ENCODE peak calls at places on chromosomes 16 and 17, in eight cellular contexts. M, V, E, W, Q, P, G and D are unnamed samples.

GRCh38 chr16:17633146-17633966 is 162.6 kb upstream of the XYLT1 start:
- DNase-seq in G (no peak), P (no peak), Q (no peak), W (no peak), E (no peak), V (no peak), M (no peak), D (no peak)

GRCh38 chr16:22235839-22236745 is 30.0 kb downstream of the EEF2K start:
- DNase-seq in Q (no peak), M (no peak), P (no peak), V (peak), W (no peak), G (no peak), E (no peak), D (no peak)

GRCh38 chr17:17164676-17165075 is 41.5 kb downstream of the PLD6 start:
- DNase-seq in P (no peak), G (peak), W (no peak), Q (no peak), E (no peak), V (no peak), M (no peak), D (no peak)

GRCh38 chr17:69506489-69506888 is 92.0 kb downstream of the MAP2K6 start:
- DNase-seq in G (no peak), Q (peak), M (no peak), W (no peak), V (no peak), P (no peak), E (no peak), D (no peak)

GRCh38 chr17:35295686-35296085 is 52.8 kb downstream of the SLFN5 start:
- DNase-seq in P (no peak), M (no peak), E (no peak), G (no peak), V (no peak), W (no peak), Q (peak), D (no peak)

GRCh38 chr17:8375738-8376259 is 705 bp downstream of the KRABD2 start:
- DNase-seq in M (no peak), Q (peak), E (no peak), W (no peak), G (no peak), P (no peak), V (no peak), D (peak)

GRCh38 chr17:61647044-61647443 is 56.0 kb upstream of the NACA2 start:
- DNase-seq in M (peak), W (no peak), V (no peak), G (no peak), P (no peak), E (no peak), Q (no peak), D (no peak)

GRCh38 chr17:3732171-3732570 is 8.5 kb downstream of the HASPIN start:
- DNase-seq in P (no peak), Q (no peak), V (no peak), G (no peak), W (no peak), M (peak), E (no peak), D (no peak)

GRCh38 chr17:14245002-14245401 is 8.3 kb upstream of the CDRT15 start:
- DNase-seq in E (no peak), M (no peak), G (no peak), W (no peak), P (peak), Q (no peak), V (no peak), D (no peak)

GRCh38 chr16:65005696-65006095 is 116.2 kb downstream of the CDH11 start:
- DNase-seq in E (no peak), M (no peak), Q (no peak), V (no peak), P (no peak), W (no peak), G (no peak), D (no peak)

GRCh38 chr17:67555855-67556254 is 161.9 kb upstream of the NOL11 start:
- DNase-seq in E (no peak), Q (no peak), V (no peak), G (no peak), W (no peak), P (no peak), M (no peak), D (no peak)

GRCh38 chr16:67185003-67185865 is 1.5 kb upstream of the MATCAP1 start:
- DNase-seq in V (peak), W (peak), E (peak), Q (peak), M (peak), P (peak), G (peak), D (peak)

GRCh38 chr16:17357302-17358062 is 113.3 kb downstream of the XYLT1 start:
- DNase-seq in E (no peak), G (no peak), V (no peak), W (no peak), Q (no peak), P (no peak), M (no peak), D (no peak)

GRCh38 chr16:77805403-77805802 is 17.0 kb downstream of the VAT1L start:
- DNase-seq in W (no peak), M (no peak), V (no peak), E (no peak), P (no peak), Q (no peak), G (peak), D (no peak)

GRCh38 chr16:17277981-17278381 is 192.8 kb downstream of the XYLT1 start:
- DNase-seq in V (no peak), E (no peak), P (no peak), M (no peak), G (peak), W (no peak), Q (peak), D (no peak)

GRCh38 chr17:77254961-77255741 is 114.4 kb downstream of the SEC14L1 start:
- DNase-seq in P (no peak), W (no peak), M (peak), E (no peak), Q (peak), G (peak), V (peak), D (peak)

GRCh38 chr16:69040144-69040909 is 65.1 kb upstream of the HAS3 start:
- DNase-seq in Q (peak), M (peak), G (no peak), P (no peak), E (no peak), V (no peak), W (no peak), D (peak)

GRCh38 chr16:84841787-84842300 is 22.1 kb downstream of the CRISPLD2 start:
- DNase-seq in M (no peak), E (no peak), W (no peak), G (no peak), Q (no peak), V (no peak), P (no peak), D (no peak)

GRCh38 chr16:68503334-68503733 is 35.8 kb upstream of the ZFP90 start:
- DNase-seq in G (no peak), M (no peak), V (no peak), Q (no peak), E (no peak), W (no peak), P (no peak), D (no peak)

GRCh38 chr17:82225368-82226029 is 3.3 kb upstream of the SLC16A3 start:
- DNase-seq in Q (no peak), G (peak), E (no peak), M (no peak), V (no peak), W (no peak), P (no peak), D (no peak)

GRCh38 chr16:30472328-30472942 is at the start of gene ITGAL:
- DNase-seq in W (peak), M (no peak), P (no peak), V (no peak), G (peak), Q (no peak), E (peak), D (no peak)

GRCh38 chr17:65783845-65784334 is 222.4 kb upstream of the AXIN2 start:
- DNase-seq in M (peak), E (no peak), G (no peak), W (no peak), Q (peak), P (no peak), V (peak), D (peak)

GRCh38 chr16:54287018-54287757 is 601 bp upstream of the IRX3 start:
- DNase-seq in P (no peak), Q (no peak), G (no peak), W (no peak), V (no peak), M (peak), E (no peak), D (no peak)

GRCh38 chr17:44915321-44915726 is at the start of gene GFAP:
- DNase-seq in E (no peak), P (no peak), W (no peak), M (no peak), G (no peak), V (no peak), Q (no peak), D (no peak)

GRCh38 chr17:20852541-20853370 is 190.1 kb downstream of the USP22 start:
- DNase-seq in G (peak), V (no peak), M (peak), E (no peak), Q (peak), P (no peak), W (no peak), D (no peak)

GRCh38 chr16:75471723-75472634 is 7.5 kb upstream of the TMEM170A start:
- DNase-seq in W (no peak), P (no peak), M (peak), E (peak), Q (peak), V (peak), G (peak), D (peak)

GRCh38 chr16:51155901-51156810 is 5.1 kb upstream of the SALL1 start:
- DNase-seq in G (peak), Q (no peak), M (peak), W (no peak), V (no peak), E (no peak), P (no peak), D (peak)

GRCh38 chr17:1577186-1577585 is 14.6 kb upstream of the PITPNA start:
- DNase-seq in G (peak), W (no peak), M (peak), E (no peak), V (no peak), Q (peak), P (peak), D (no peak)